ENCODE peak calls at places on chromosomes 11 and 22, in seven cellular contexts. One of them, this sample, is unnamed.

GRCh38 chr11:71563401-71563800 is 2.0 kb upstream of the KRTAP5-10 start:
- DNase-seq in RWPE1: peak
- DNase-seq in mucosa of descending colon: peak
- DNase-seq in OCI-LY7: peak
- DNase-seq in lung: no peak
- DNase-seq in ascending aorta: no peak
- DNase-seq in coronary artery: no peak
- DNase-seq in this sample: peak

GRCh38 chr11:132064987-132065620 is 694.7 kb downstream of the NTM start:
- DNase-seq in lung: no peak
- DNase-seq in mucosa of descending colon: no peak
- DNase-seq in OCI-LY7: no peak
- DNase-seq in RWPE1: peak
- DNase-seq in ascending aorta: no peak
- DNase-seq in coronary artery: no peak
- DNase-seq in this sample: no peak

GRCh38 chr11:78371221-78371899 is 46.3 kb downstream of the GAB2 start:
- DNase-seq in coronary artery: no peak
- DNase-seq in RWPE1: no peak
- DNase-seq in ascending aorta: no peak
- DNase-seq in lung: no peak
- DNase-seq in mucosa of descending colon: no peak
- DNase-seq in OCI-LY7: peak
- DNase-seq in this sample: no peak

GRCh38 chr22:23113067-23113846 is 28.5 kb downstream of the RSPH14 start:
- DNase-seq in coronary artery: no peak
- DNase-seq in RWPE1: no peak
- DNase-seq in ascending aorta: no peak
- DNase-seq in OCI-LY7: peak
- DNase-seq in lung: no peak
- DNase-seq in mucosa of descending colon: no peak
- DNase-seq in this sample: no peak

GRCh38 chr11:132142102-132142501 is 771.7 kb downstream of the NTM start:
- DNase-seq in coronary artery: no peak
- DNase-seq in mucosa of descending colon: no peak
- DNase-seq in lung: no peak
- DNase-seq in ascending aorta: no peak
- DNase-seq in RWPE1: peak
- DNase-seq in OCI-LY7: no peak
- DNase-seq in this sample: no peak

GRCh38 chr22:31490496-31490925 is 869 bp upstream of the EIF4ENIF1 start:
- DNase-seq in mucosa of descending colon: peak
- DNase-seq in coronary artery: no peak
- DNase-seq in OCI-LY7: peak
- DNase-seq in RWPE1: peak
- DNase-seq in lung: peak
- DNase-seq in ascending aorta: peak
- DNase-seq in this sample: peak

GRCh38 chr22:40067639-40068038 is 72.9 kb downstream of the FAM83F start:
- DNase-seq in ascending aorta: no peak
- DNase-seq in RWPE1: no peak
- DNase-seq in OCI-LY7: no peak
- DNase-seq in mucosa of descending colon: no peak
- DNase-seq in coronary artery: no peak
- DNase-seq in lung: no peak
- DNase-seq in this sample: no peak

GRCh38 chr22:36197065-36197440 is 4.6 kb downstream of the APOL4 start:
- DNase-seq in OCI-LY7: peak
- DNase-seq in coronary artery: peak
- DNase-seq in ascending aorta: peak
- DNase-seq in mucosa of descending colon: peak
- DNase-seq in lung: no peak
- DNase-seq in RWPE1: no peak
- DNase-seq in this sample: no peak

GRCh38 chr11:101127348-101127698 is 2.3 kb downstream of the PGR start:
- DNase-seq in OCI-LY7: no peak
- DNase-seq in coronary artery: peak
- DNase-seq in RWPE1: no peak
- DNase-seq in mucosa of descending colon: peak
- DNase-seq in lung: peak
- DNase-seq in ascending aorta: peak
- DNase-seq in this sample: peak

GRCh38 chr11:84819128-84819527 is 808.0 kb downstream of the DLG2 start:
- DNase-seq in ascending aorta: no peak
- DNase-seq in coronary artery: no peak
- DNase-seq in OCI-LY7: no peak
- DNase-seq in lung: no peak
- DNase-seq in mucosa of descending colon: no peak
- DNase-seq in RWPE1: no peak
- DNase-seq in this sample: no peak

GRCh38 chr11:704189-704798 is 1.7 kb upstream of the EPS8L2 start:
- DNase-seq in OCI-LY7: no peak
- DNase-seq in ascending aorta: no peak
- DNase-seq in lung: no peak
- DNase-seq in coronary artery: no peak
- DNase-seq in mucosa of descending colon: no peak
- DNase-seq in RWPE1: no peak
- DNase-seq in this sample: no peak

GRCh38 chr11:20125927-20126326 is 34.3 kb downstream of the DBX1 start:
- DNase-seq in ascending aorta: no peak
- DNase-seq in OCI-LY7: no peak
- DNase-seq in mucosa of descending colon: no peak
- DNase-seq in RWPE1: peak
- DNase-seq in coronary artery: no peak
- DNase-seq in lung: no peak
- DNase-seq in this sample: no peak

GRCh38 chr11:20131744-20132666 is 28.3 kb downstream of the DBX1 start:
- DNase-seq in OCI-LY7: peak
- DNase-seq in lung: peak
- DNase-seq in mucosa of descending colon: peak
- DNase-seq in RWPE1: peak
- DNase-seq in coronary artery: no peak
- DNase-seq in ascending aorta: no peak
- DNase-seq in this sample: peak

GRCh38 chr11:20126724-20127123 is 33.6 kb downstream of the DBX1 start:
- DNase-seq in mucosa of descending colon: no peak
- DNase-seq in RWPE1: no peak
- DNase-seq in coronary artery: no peak
- DNase-seq in ascending aorta: no peak
- DNase-seq in OCI-LY7: no peak
- DNase-seq in lung: no peak
- DNase-seq in this sample: no peak

GRCh38 chr11:20132667-20133039 is 27.6 kb downstream of the DBX1 start:
- DNase-seq in mucosa of descending colon: no peak
- DNase-seq in OCI-LY7: no peak
- DNase-seq in ascending aorta: no peak
- DNase-seq in RWPE1: no peak
- DNase-seq in lung: no peak
- DNase-seq in coronary artery: no peak
- DNase-seq in this sample: no peak

DNA sequence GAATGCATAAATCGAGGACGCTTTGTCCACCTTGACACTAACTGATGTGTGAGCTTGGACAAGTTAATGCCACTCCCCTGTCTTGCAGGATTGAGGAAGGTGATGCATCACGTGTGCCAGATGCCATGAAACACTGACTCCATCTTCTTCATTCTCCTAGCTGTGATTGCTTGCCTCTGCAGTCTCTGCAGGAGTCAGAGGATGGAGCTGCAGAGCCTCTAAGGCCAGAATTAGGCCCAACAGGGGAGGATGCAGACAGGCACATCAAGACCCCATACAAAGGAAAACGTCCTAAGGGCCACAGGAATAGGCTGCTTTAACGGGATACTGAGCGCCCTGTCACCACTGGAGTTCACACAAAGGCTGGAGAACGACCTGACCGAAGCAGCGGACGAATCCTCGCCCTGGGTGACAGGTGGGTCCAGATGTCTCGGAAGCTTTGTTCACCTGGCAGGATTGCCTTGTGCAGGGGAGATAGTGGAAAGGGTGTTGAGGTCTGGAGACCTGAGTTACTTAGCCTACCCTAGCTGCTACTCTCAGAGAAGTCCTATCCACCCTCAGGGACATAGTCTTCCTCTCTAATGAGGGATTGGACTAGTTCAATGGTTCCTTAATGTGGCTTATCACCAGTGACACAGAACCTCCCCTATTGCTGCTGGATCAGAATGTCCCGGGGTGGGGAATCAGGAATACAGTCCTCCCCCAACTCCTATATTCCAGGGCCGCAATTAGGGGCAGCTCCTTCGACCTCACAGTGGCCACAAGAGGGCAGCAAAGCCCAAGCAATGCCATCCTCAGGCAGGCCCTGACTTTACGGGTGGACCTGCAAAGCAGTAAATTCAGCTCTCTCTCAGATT is 32.4 kb downstream of the DBX1 start:
- DNase-seq in coronary artery: no peak
- DNase-seq in lung: peak
- DNase-seq in ascending aorta: peak
- DNase-seq in mucosa of descending colon: peak
- DNase-seq in RWPE1: peak
- DNase-seq in OCI-LY7: peak
- DNase-seq in this sample: peak
- TF ChIP-seq CTCF in coronary artery: peak
- TF ChIP-seq CTCF in lung: peak
- TF ChIP-seq CTCF in ascending aorta: peak
- TF ChIP-seq CTCF in mucosa of descending colon: peak
- TF ChIP-seq CTCF in RWPE1: peak
- TF ChIP-seq CTCF in OCI-LY7: peak
- TF ChIP-seq CTCF in this sample: peak

GRCh38 chr11:126307706-126308105 is 3.8 kb downstream of the DCPS start:
- DNase-seq in RWPE1: no peak
- DNase-seq in OCI-LY7: peak
- DNase-seq in lung: no peak
- DNase-seq in ascending aorta: no peak
- DNase-seq in mucosa of descending colon: no peak
- DNase-seq in coronary artery: no peak
- DNase-seq in this sample: no peak
- TF ChIP-seq CTCF in RWPE1: no peak
- TF ChIP-seq CTCF in OCI-LY7: peak
- TF ChIP-seq CTCF in lung: no peak
- TF ChIP-seq CTCF in ascending aorta: no peak
- TF ChIP-seq CTCF in mucosa of descending colon: no peak
- TF ChIP-seq CTCF in coronary artery: no peak
- TF ChIP-seq CTCF in this sample: no peak

GRCh38 chr22:49435596-49435995 is 392.1 kb downstream of the BRD1 start:
- DNase-seq in OCI-LY7: no peak
- DNase-seq in ascending aorta: peak
- DNase-seq in coronary artery: no peak
- DNase-seq in RWPE1: no peak
- DNase-seq in lung: no peak
- DNase-seq in mucosa of descending colon: no peak
- DNase-seq in this sample: no peak

GRCh38 chr22:49432211-49432905 is 395.3 kb downstream of the BRD1 start:
- DNase-seq in RWPE1: no peak
- DNase-seq in ascending aorta: peak
- DNase-seq in coronary artery: no peak
- DNase-seq in lung: no peak
- DNase-seq in mucosa of descending colon: no peak
- DNase-seq in OCI-LY7: no peak
- DNase-seq in this sample: no peak

GRCh38 chr22:49436056-49436455 is 391.6 kb downstream of the BRD1 start:
- DNase-seq in coronary artery: no peak
- DNase-seq in OCI-LY7: no peak
- DNase-seq in mucosa of descending colon: no peak
- DNase-seq in RWPE1: no peak
- DNase-seq in lung: no peak
- DNase-seq in ascending aorta: peak
- DNase-seq in this sample: no peak

GRCh38 chr22:49433044-49433443 is 394.6 kb downstream of the BRD1 start:
- DNase-seq in OCI-LY7: no peak
- DNase-seq in coronary artery: no peak
- DNase-seq in ascending aorta: no peak
- DNase-seq in RWPE1: no peak
- DNase-seq in lung: no peak
- DNase-seq in mucosa of descending colon: no peak
- DNase-seq in this sample: no peak

DNA sequence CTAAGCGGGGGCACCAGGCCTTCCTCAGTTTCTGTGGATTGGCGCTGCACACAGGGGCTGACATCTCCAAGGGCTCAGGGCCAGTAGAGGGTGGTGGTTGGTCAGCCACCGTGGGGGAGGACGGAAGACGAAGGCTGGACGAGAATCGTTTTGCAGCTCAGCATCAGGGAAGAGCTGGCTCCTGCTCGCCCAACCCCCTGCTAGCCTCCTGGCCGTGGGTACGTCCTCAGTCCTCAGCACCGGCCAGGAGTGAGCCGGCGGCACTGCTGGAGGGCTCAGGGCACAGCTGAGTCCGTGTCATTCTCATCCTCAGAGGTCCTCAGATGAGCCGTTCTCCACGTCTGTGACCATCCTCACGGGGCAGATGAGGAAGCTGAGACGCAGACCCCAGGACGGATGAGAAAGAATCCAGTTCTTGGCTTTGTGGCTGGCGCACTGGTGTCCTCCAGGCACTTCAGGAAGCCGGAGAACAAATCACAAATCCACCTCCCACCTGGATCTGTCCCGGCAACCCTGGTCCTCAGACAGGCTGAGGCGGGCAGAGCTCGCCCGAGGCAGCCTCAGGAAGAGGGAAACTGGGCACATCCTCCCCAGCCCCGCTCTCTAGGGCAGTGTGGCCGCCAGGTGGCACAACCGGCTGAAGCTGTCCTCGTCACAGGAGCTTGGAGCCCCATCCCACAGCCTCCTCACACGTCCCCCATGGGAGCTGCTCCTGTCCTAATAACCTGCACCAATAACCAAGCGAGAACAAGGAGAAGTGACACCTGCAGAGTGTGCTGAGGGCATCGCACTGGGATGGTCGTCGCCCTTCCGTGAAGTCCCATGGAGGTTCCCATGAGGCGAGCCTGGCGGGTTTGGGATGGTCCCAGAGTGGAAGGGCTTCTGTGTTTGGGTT is 393.7 kb downstream of the BRD1 start:
- DNase-seq in OCI-LY7: peak
- DNase-seq in lung: no peak
- DNase-seq in RWPE1: no peak
- DNase-seq in coronary artery: no peak
- DNase-seq in mucosa of descending colon: no peak
- DNase-seq in ascending aorta: peak
- DNase-seq in this sample: no peak
- TF ChIP-seq CTCF in OCI-LY7: peak
- TF ChIP-seq CTCF in lung: no peak
- TF ChIP-seq CTCF in RWPE1: no peak
- TF ChIP-seq CTCF in coronary artery: no peak
- TF ChIP-seq CTCF in mucosa of descending colon: no peak
- TF ChIP-seq CTCF in ascending aorta: no peak
- TF ChIP-seq CTCF in this sample: no peak

DNA sequence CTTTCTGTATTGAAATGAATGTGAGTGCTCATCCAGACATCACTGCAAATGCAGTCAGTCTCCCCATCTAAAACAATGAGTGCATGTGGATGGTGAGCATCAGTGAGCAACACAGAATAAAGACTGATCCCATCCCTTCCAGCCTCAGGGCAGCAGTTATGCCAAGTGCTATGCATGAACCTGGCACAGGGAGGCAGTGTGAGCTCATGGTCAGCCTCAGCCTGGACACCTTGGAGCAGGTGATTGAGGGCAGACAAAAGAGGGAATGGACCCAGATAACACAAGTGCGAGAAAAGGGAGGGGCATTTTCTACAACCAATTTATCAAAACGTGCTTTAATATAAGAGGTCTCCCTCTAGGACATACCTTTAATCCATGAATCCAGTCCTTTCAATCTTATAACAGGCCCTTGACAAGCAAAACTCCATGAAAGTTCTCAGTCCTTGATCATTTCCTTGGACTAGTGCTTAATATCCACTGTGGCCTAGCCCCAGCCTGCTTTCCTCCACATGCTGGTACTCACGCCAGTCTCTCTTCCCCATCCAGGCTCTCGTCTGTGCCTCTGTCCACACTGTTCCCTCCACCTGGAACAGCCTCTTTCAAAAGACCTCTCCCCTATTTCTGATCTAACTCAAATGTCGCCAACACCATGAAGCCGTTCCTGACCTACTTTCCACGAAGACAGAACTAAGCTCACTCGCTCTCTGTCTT is 50.5 kb upstream of the LRRC55 start:
- DNase-seq in OCI-LY7: no peak
- DNase-seq in ascending aorta: no peak
- DNase-seq in coronary artery: no peak
- DNase-seq in mucosa of descending colon: peak
- DNase-seq in RWPE1: no peak
- DNase-seq in lung: peak
- DNase-seq in this sample: no peak
- TF ChIP-seq CTCF in OCI-LY7: peak
- TF ChIP-seq CTCF in ascending aorta: peak
- TF ChIP-seq CTCF in coronary artery: no peak
- TF ChIP-seq CTCF in mucosa of descending colon: no peak
- TF ChIP-seq CTCF in RWPE1: no peak
- TF ChIP-seq CTCF in lung: peak
- TF ChIP-seq CTCF in this sample: no peak